ENCODE peak calls at places on chromosomes 7 and 10, in ten cellular contexts. One of them, this sample, is unnamed.

GRCh38 chr7:83166-83840 is 109.1 kb upstream of the FAM20C start:
- DNase-seq in H54: no peak
- DNase-seq in Peyer's patch: peak; percentile 42
- DNase-seq in suprapubic skin: no peak
- DNase-seq in heart left ventricle: no peak
- DNase-seq in GM12891: no peak
- DNase-seq in stomach: peak; percentile 16
- DNase-seq in uterus: peak; percentile 6
- DNase-seq in transverse colon: no peak
- DNase-seq in IMR-90: no peak
- DNase-seq in this sample: no peak

GRCh38 chr10:110471566-110472139 is 26.1 kb upstream of the DUSP5 start:
- DNase-seq in Peyer's patch: peak; percentile 34
- DNase-seq in GM12891: no peak
- DNase-seq in stomach: no peak
- DNase-seq in heart left ventricle: no peak
- DNase-seq in IMR-90: peak; percentile 89
- DNase-seq in transverse colon: no peak
- DNase-seq in H54: no peak
- DNase-seq in uterus: no peak
- DNase-seq in suprapubic skin: no peak
- DNase-seq in this sample: no peak

GRCh38 chr7:21908746-21909145 is 37.0 kb downstream of the CDCA7L start:
- DNase-seq in transverse colon: no peak
- DNase-seq in GM12891: no peak
- DNase-seq in stomach: no peak
- DNase-seq in IMR-90: no peak
- DNase-seq in heart left ventricle: no peak
- DNase-seq in suprapubic skin: no peak
- DNase-seq in uterus: no peak
- DNase-seq in Peyer's patch: no peak
- DNase-seq in H54: no peak
- DNase-seq in this sample: no peak

GRCh38 chr10:73889014-73889413 is 14.7 kb upstream of the CAMK2G start:
- DNase-seq in GM12891: no peak
- DNase-seq in suprapubic skin: no peak
- DNase-seq in H54: peak; percentile 40
- DNase-seq in Peyer's patch: peak; percentile 74
- DNase-seq in stomach: peak; percentile 57
- DNase-seq in uterus: peak; percentile 39
- DNase-seq in heart left ventricle: peak; percentile 59
- DNase-seq in IMR-90: peak; percentile 78
- DNase-seq in transverse colon: peak; percentile 50
- DNase-seq in this sample: no peak

GRCh38 chr10:3213758-3214545 is 41.4 kb upstream of the PITRM1 start:
- DNase-seq in uterus: peak; percentile 86
- DNase-seq in IMR-90: no peak
- DNase-seq in H54: no peak
- DNase-seq in stomach: no peak
- DNase-seq in transverse colon: peak; percentile 31
- DNase-seq in suprapubic skin: no peak
- DNase-seq in GM12891: no peak
- DNase-seq in heart left ventricle: no peak
- DNase-seq in Peyer's patch: no peak
- DNase-seq in this sample: no peak

GRCh38 chr7:85765698-85766298 is 578.9 kb upstream of the SEMA3D start:
- DNase-seq in H54: no peak
- DNase-seq in Peyer's patch: peak; percentile 56
- DNase-seq in transverse colon: peak; percentile 38
- DNase-seq in IMR-90: no peak
- DNase-seq in suprapubic skin: no peak
- DNase-seq in stomach: no peak
- DNase-seq in uterus: no peak
- DNase-seq in heart left ventricle: no peak
- DNase-seq in GM12891: no peak
- DNase-seq in this sample: no peak

GRCh38 chr10:62866451-62866850 is 50.3 kb upstream of the EGR2 start:
- DNase-seq in heart left ventricle: no peak
- DNase-seq in stomach: no peak
- DNase-seq in suprapubic skin: no peak
- DNase-seq in IMR-90: no peak
- DNase-seq in uterus: no peak
- DNase-seq in transverse colon: no peak
- DNase-seq in Peyer's patch: no peak
- DNase-seq in GM12891: no peak
- DNase-seq in H54: no peak
- DNase-seq in this sample: no peak

GRCh38 chr10:97713351-97713827 is at the start of gene MARVELD1:
- DNase-seq in uterus: peak; percentile 89
- DNase-seq in suprapubic skin: peak; percentile 85
- DNase-seq in Peyer's patch: peak; percentile 69
- DNase-seq in stomach: no peak
- DNase-seq in transverse colon: peak; percentile 70
- DNase-seq in heart left ventricle: peak; percentile 84
- DNase-seq in IMR-90: peak; percentile 77
- DNase-seq in GM12891: peak; percentile 45
- DNase-seq in H54: peak; percentile 83
- DNase-seq in this sample: no peak

GRCh38 chr10:73997479-73997805 is 474 bp upstream of the VCL start:
- DNase-seq in H54: no peak
- DNase-seq in stomach: no peak
- DNase-seq in heart left ventricle: no peak
- DNase-seq in Peyer's patch: peak; percentile 90
- DNase-seq in IMR-90: no peak
- DNase-seq in suprapubic skin: no peak
- DNase-seq in uterus: no peak
- DNase-seq in GM12891: no peak
- DNase-seq in transverse colon: peak; percentile 87
- DNase-seq in this sample: no peak

GRCh38 chr7:141702047-141702567 is at the start of gene DENND11:
- DNase-seq in transverse colon: peak; percentile 53
- DNase-seq in stomach: peak; percentile 63
- DNase-seq in uterus: peak; percentile 37
- DNase-seq in IMR-90: peak; percentile 11
- DNase-seq in H54: peak; percentile 45
- DNase-seq in Peyer's patch: peak; percentile 65
- DNase-seq in suprapubic skin: no peak
- DNase-seq in GM12891: peak; percentile 64
- DNase-seq in heart left ventricle: peak; percentile 55
- DNase-seq in this sample: no peak

GRCh38 chr7:16051561-16052280 is 365.2 kb upstream of the MEOX2 start:
- DNase-seq in IMR-90: peak; percentile 45
- DNase-seq in uterus: no peak
- DNase-seq in stomach: no peak
- DNase-seq in suprapubic skin: no peak
- DNase-seq in H54: no peak
- DNase-seq in transverse colon: no peak
- DNase-seq in GM12891: no peak
- DNase-seq in heart left ventricle: no peak
- DNase-seq in Peyer's patch: no peak
- DNase-seq in this sample: no peak

GRCh38 chr10:58352956-58353610 is 18.3 kb downstream of the UBE2D1 start:
- DNase-seq in transverse colon: no peak
- DNase-seq in GM12891: no peak
- DNase-seq in H54: no peak
- DNase-seq in uterus: no peak
- DNase-seq in IMR-90: peak; percentile 4
- DNase-seq in stomach: no peak
- DNase-seq in Peyer's patch: no peak
- DNase-seq in suprapubic skin: no peak
- DNase-seq in heart left ventricle: no peak
- DNase-seq in this sample: no peak

GRCh38 chr10:3331680-3332230 is 159.2 kb upstream of the PITRM1 start:
- DNase-seq in stomach: no peak
- DNase-seq in IMR-90: no peak
- DNase-seq in transverse colon: no peak
- DNase-seq in H54: no peak
- DNase-seq in Peyer's patch: no peak
- DNase-seq in suprapubic skin: no peak
- DNase-seq in GM12891: no peak
- DNase-seq in heart left ventricle: no peak
- DNase-seq in uterus: no peak
- DNase-seq in this sample: no peak

GRCh38 chr7:48004023-48004422 is 24.6 kb upstream of the HUS1 start:
- DNase-seq in Peyer's patch: no peak
- DNase-seq in suprapubic skin: no peak
- DNase-seq in heart left ventricle: no peak
- DNase-seq in IMR-90: no peak
- DNase-seq in H54: no peak
- DNase-seq in stomach: no peak
- DNase-seq in uterus: no peak
- DNase-seq in GM12891: no peak
- DNase-seq in transverse colon: no peak
- DNase-seq in this sample: no peak

GRCh38 chr7:137130751-137131158 is 212.8 kb downstream of the PTN start:
- DNase-seq in GM12891: no peak
- DNase-seq in suprapubic skin: no peak
- DNase-seq in Peyer's patch: no peak
- DNase-seq in H54: no peak
- DNase-seq in IMR-90: peak; percentile 82
- DNase-seq in heart left ventricle: no peak
- DNase-seq in stomach: no peak
- DNase-seq in transverse colon: no peak
- DNase-seq in uterus: no peak
- DNase-seq in this sample: no peak

DNA sequence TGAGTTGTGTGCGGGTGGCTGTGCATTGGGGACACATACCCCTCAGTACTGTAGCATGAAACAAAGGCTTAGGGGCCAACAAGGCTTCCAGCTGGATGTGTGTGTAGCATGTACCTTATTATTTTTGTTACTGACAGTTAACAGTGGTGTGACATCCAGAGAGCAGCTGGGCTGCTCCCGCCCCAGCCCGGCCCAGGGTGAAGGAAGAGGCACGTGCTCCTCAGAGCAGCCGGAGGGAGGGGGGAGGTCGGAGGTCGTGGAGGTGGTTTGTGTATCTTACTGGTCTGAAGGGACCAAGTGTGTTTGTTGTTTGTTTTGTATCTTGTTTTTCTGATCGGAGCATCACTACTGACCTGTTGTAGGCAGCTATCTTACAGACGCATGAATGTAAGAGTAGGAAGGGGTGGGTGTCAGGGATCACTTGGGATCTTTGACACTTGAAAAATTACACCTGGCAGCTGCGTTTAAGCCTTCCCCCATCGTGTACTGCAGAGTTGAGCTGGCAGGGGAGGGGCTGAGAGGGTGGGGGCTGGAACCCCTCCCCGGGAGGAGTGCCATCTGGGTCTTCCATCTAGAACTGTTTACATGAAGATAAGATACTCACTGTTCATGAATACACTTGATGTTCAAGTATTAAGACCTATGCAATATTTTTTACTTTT is 1.8 kb downstream of the DDIT4 start:
- DNase-seq in suprapubic skin: no peak
- DNase-seq in heart left ventricle: no peak
- DNase-seq in uterus: no peak
- DNase-seq in transverse colon: peak; percentile 46
- DNase-seq in IMR-90: peak; percentile 34
- DNase-seq in stomach: no peak
- DNase-seq in H54: no peak
- DNase-seq in GM12891: no peak
- DNase-seq in Peyer's patch: no peak
- DNase-seq in this sample: no peak
- TF ChIP-seq POLR2A in suprapubic skin: no peak
- TF ChIP-seq POLR2A in heart left ventricle: no peak
- TF ChIP-seq POLR2A in uterus: no peak
- TF ChIP-seq POLR2A in transverse colon: no peak
- TF ChIP-seq POLR2A in IMR-90: no peak
- TF ChIP-seq POLR2A in stomach: no peak
- TF ChIP-seq POLR2A in H54: no peak
- TF ChIP-seq POLR2A in GM12891: no peak
- TF ChIP-seq POLR2A in Peyer's patch: no peak
- TF ChIP-seq POLR2A in this sample: no peak

DNA sequence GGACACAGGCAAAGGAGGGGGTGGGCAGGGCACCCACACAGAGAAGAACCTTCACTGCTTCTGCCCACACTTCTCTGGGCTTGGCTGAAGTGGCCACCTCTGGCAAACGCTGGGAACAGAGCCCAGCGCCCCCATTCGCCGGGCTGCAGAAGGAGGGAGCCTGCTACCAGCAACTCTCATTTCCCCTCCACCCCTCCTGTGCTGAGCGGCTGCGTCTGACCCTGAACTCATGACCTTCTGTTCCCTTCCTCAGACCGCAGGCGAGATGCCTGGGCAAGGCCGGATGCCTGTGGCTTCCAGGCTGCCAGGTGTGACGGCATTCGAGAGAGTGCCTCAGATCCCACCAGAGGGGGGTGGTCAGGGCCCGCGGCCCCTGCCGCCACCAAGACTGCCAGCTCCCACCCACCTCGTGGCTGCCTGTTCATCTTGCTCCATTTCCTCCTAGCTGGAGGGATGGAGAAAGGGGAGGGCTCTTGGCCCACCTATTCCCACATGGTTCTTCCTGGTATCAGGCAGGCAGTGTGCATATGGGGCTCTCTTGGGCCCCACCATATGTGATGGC is 19.8 kb downstream of the DNAJB12 start:
- DNase-seq in H54: no peak
- DNase-seq in IMR-90: peak; percentile 79
- DNase-seq in heart left ventricle: peak; percentile 83
- DNase-seq in GM12891: peak; percentile 73
- DNase-seq in suprapubic skin: peak; percentile 95
- DNase-seq in Peyer's patch: peak; percentile 97
- DNase-seq in uterus: peak; percentile 91
- DNase-seq in transverse colon: peak; percentile 90
- DNase-seq in stomach: peak; percentile 97
- DNase-seq in this sample: no peak
- TF ChIP-seq POLR2A in H54: no peak
- TF ChIP-seq POLR2A in IMR-90: no peak
- TF ChIP-seq POLR2A in heart left ventricle: no peak
- TF ChIP-seq POLR2A in GM12891: no peak
- TF ChIP-seq POLR2A in suprapubic skin: no peak
- TF ChIP-seq POLR2A in Peyer's patch: no peak
- TF ChIP-seq POLR2A in uterus: peak; percentile 10
- TF ChIP-seq POLR2A in transverse colon: no peak
- TF ChIP-seq POLR2A in stomach: no peak
- TF ChIP-seq POLR2A in this sample: no peak

DNA sequence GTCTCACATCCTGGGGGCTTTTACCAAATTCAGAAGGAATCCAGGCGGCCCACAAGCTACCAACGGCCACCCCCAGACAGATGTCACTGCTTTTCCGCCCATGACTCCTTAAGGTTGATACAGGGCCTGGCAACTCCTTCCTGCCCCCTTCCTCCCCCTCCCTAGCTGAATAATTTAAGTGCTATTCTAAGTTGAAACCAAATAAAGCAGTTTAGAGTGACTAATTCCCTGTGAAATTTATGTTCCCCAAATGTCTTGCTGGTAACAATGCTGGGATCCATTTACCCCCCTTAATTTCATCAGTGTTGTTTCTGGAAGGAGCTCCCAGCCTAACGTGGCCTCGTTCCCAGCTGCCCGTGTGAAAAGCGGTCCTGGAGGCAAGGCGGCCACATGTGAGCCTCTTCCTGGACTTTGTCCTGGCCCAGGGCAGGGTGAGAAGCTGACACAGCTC is 109.6 kb downstream of the TMEM130 start:
- DNase-seq in GM12891: no peak
- DNase-seq in stomach: no peak
- DNase-seq in Peyer's patch: no peak
- DNase-seq in uterus: no peak
- DNase-seq in heart left ventricle: no peak
- DNase-seq in H54: no peak
- DNase-seq in IMR-90: no peak
- DNase-seq in suprapubic skin: no peak
- DNase-seq in transverse colon: no peak
- DNase-seq in this sample: no peak
- TF ChIP-seq POLR2A in GM12891: no peak
- TF ChIP-seq POLR2A in stomach: no peak
- TF ChIP-seq POLR2A in Peyer's patch: no peak
- TF ChIP-seq POLR2A in uterus: no peak
- TF ChIP-seq POLR2A in heart left ventricle: no peak
- TF ChIP-seq POLR2A in H54: no peak
- TF ChIP-seq POLR2A in IMR-90: no peak
- TF ChIP-seq POLR2A in suprapubic skin: no peak
- TF ChIP-seq POLR2A in transverse colon: no peak
- TF ChIP-seq POLR2A in this sample: no peak

GRCh38 chr7:101163281-101164070 is 1.9 kb downstream of the VGF start:
- DNase-seq in stomach: no peak
- DNase-seq in IMR-90: no peak
- DNase-seq in GM12891: no peak
- DNase-seq in Peyer's patch: no peak
- DNase-seq in uterus: no peak
- DNase-seq in heart left ventricle: no peak
- DNase-seq in H54: no peak
- DNase-seq in suprapubic skin: no peak
- DNase-seq in transverse colon: no peak
- DNase-seq in this sample: no peak
- TF ChIP-seq POLR2A in stomach: no peak
- TF ChIP-seq POLR2A in IMR-90: no peak
- TF ChIP-seq POLR2A in GM12891: no peak
- TF ChIP-seq POLR2A in Peyer's patch: no peak
- TF ChIP-seq POLR2A in uterus: no peak
- TF ChIP-seq POLR2A in heart left ventricle: no peak
- TF ChIP-seq POLR2A in H54: peak; percentile 27
- TF ChIP-seq POLR2A in suprapubic skin: no peak
- TF ChIP-seq POLR2A in transverse colon: no peak
- TF ChIP-seq POLR2A in this sample: no peak

This sample was measured in vagina.